ENCODE peak calls at places on chromosomes 1 and 21, in four cellular contexts. One of them, this sample, is unnamed.

GRCh38 chr21:42733037-42733632 is 79.7 kb downstream of the PDE9A start:
- DNase-seq in ovary: no peak
- DNase-seq in retinal pigment epithelial cell: no peak
- DNase-seq in GM12865: no peak
- DNase-seq in this sample: peak; percentile 55

GRCh38 chr1:156291226-156292061 is 4.0 kb downstream of the GLMP start:
- DNase-seq in GM12865: no peak
- DNase-seq in retinal pigment epithelial cell: peak; percentile 42
- DNase-seq in ovary: peak; percentile 89
- DNase-seq in this sample: no peak

GRCh38 chr1:156583821-156584622 is 4.5 kb downstream of the TTC24 start:
- DNase-seq in retinal pigment epithelial cell: no peak
- DNase-seq in ovary: peak; percentile 82
- DNase-seq in GM12865: peak; percentile 93
- DNase-seq in this sample: peak; percentile 53

GRCh38 chr1:86472165-86472564 is 3.4 kb downstream of the CLCA1 start:
- DNase-seq in GM12865: no peak
- DNase-seq in retinal pigment epithelial cell: no peak
- DNase-seq in ovary: no peak
- DNase-seq in this sample: no peak

GRCh38 chr1:24696033-24696755 is 49.1 kb upstream of the CLIC4 start:
- DNase-seq in GM12865: no peak
- DNase-seq in ovary: no peak
- DNase-seq in retinal pigment epithelial cell: no peak
- DNase-seq in this sample: no peak

GRCh38 chr1:94425821-94426484 is 7.8 kb downstream of the ABCD3 start:
- DNase-seq in GM12865: no peak
- DNase-seq in retinal pigment epithelial cell: no peak
- DNase-seq in ovary: no peak
- DNase-seq in this sample: no peak

GRCh38 chr1:75426688-75427087 is 184.2 kb downstream of the SLC44A5 start:
- DNase-seq in GM12865: no peak
- DNase-seq in ovary: no peak
- DNase-seq in retinal pigment epithelial cell: no peak
- DNase-seq in this sample: no peak

GRCh38 chr1:58966103-58966916 is 182.5 kb upstream of the JUN start:
- DNase-seq in GM12865: peak; percentile 30
- DNase-seq in ovary: no peak
- DNase-seq in retinal pigment epithelial cell: no peak
- DNase-seq in this sample: no peak

GRCh38 chr21:34695434-34695833 is 26.6 kb downstream of the CLIC6 start:
- DNase-seq in ovary: no peak
- DNase-seq in retinal pigment epithelial cell: no peak
- DNase-seq in GM12865: peak; percentile 86
- DNase-seq in this sample: no peak

GRCh38 chr1:178028973-178029481 is 59.2 kb upstream of the SEC16B start:
- DNase-seq in ovary: no peak
- DNase-seq in retinal pigment epithelial cell: no peak
- DNase-seq in GM12865: no peak
- DNase-seq in this sample: no peak

GRCh38 chr1:143735764-143736461 is 235.9 kb downstream of the FAM72C start:
- DNase-seq in ovary: no peak
- DNase-seq in retinal pigment epithelial cell: no peak
- DNase-seq in GM12865: peak; percentile 14
- DNase-seq in this sample: no peak

GRCh38 chr1:53737648-53738204 is 1.2 kb downstream of the GLIS1 start:
- DNase-seq in retinal pigment epithelial cell: no peak
- DNase-seq in GM12865: no peak
- DNase-seq in ovary: no peak
- DNase-seq in this sample: no peak

GRCh38 chr1:30903343-30904034 is 5.1 kb downstream of the SDC3 start:
- DNase-seq in ovary: no peak
- DNase-seq in GM12865: no peak
- DNase-seq in retinal pigment epithelial cell: no peak
- DNase-seq in this sample: no peak

GRCh38 chr21:33578214-33578613 is 10.3 kb downstream of the DONSON start:
- DNase-seq in retinal pigment epithelial cell: peak; percentile 46
- DNase-seq in ovary: no peak
- DNase-seq in GM12865: no peak
- DNase-seq in this sample: no peak

GRCh38 chr21:17644186-17644585 is 31.5 kb upstream of the BTG3 start:
- DNase-seq in retinal pigment epithelial cell: no peak
- DNase-seq in ovary: no peak
- DNase-seq in GM12865: no peak
- DNase-seq in this sample: no peak

GRCh38 chr1:117661027-117661426 is 55.2 kb downstream of the TENT5C start:
- DNase-seq in GM12865: peak; percentile 41
- DNase-seq in ovary: no peak
- DNase-seq in retinal pigment epithelial cell: no peak
- DNase-seq in this sample: no peak

GRCh38 chr1:70675737-70676156 is 264.7 kb downstream of the CTH start:
- DNase-seq in GM12865: peak; percentile 29
- DNase-seq in retinal pigment epithelial cell: no peak
- DNase-seq in ovary: no peak
- DNase-seq in this sample: no peak

GRCh38 chr21:15084668-15085067 is 19.9 kb upstream of the NRIP1 start:
- DNase-seq in retinal pigment epithelial cell: no peak
- DNase-seq in GM12865: no peak
- DNase-seq in ovary: no peak
- DNase-seq in this sample: no peak

GRCh38 chr1:6166655-6167390 is 13.3 kb downstream of the CHD5 start:
- DNase-seq in retinal pigment epithelial cell: no peak
- DNase-seq in GM12865: no peak
- DNase-seq in ovary: no peak
- DNase-seq in this sample: no peak

GRCh38 chr1:234987415-234988159 is 141.1 kb downstream of the TOMM20 start:
- DNase-seq in GM12865: peak; percentile 85
- DNase-seq in retinal pigment epithelial cell: peak; percentile 93
- DNase-seq in ovary: peak; percentile 92
- DNase-seq in this sample: no peak

GRCh38 chr1:206505702-206506375 is 1.5 kb upstream of the RASSF5 start:
- DNase-seq in GM12865: peak; percentile 32
- DNase-seq in retinal pigment epithelial cell: no peak
- DNase-seq in ovary: no peak
- DNase-seq in this sample: no peak

GRCh38 chr1:156544592-156545102 is 27.7 kb downstream of the IQGAP3 start:
- DNase-seq in GM12865: no peak
- DNase-seq in ovary: no peak
- DNase-seq in retinal pigment epithelial cell: no peak
- DNase-seq in this sample: no peak

GRCh38 chr1:176803596-176803995 is 340.6 kb downstream of the PAPPA2 start:
- DNase-seq in retinal pigment epithelial cell: no peak
- DNase-seq in ovary: no peak
- DNase-seq in GM12865: no peak
- DNase-seq in this sample: no peak

GRCh38 chr1:204081791-204082513 is 9.0 kb downstream of the SOX13 start:
- DNase-seq in retinal pigment epithelial cell: no peak
- DNase-seq in ovary: no peak
- DNase-seq in GM12865: no peak
- DNase-seq in this sample: no peak

GRCh38 chr1:235639586-235640205 is 9.9 kb downstream of the GNG4 start:
- DNase-seq in GM12865: no peak
- DNase-seq in retinal pigment epithelial cell: no peak
- DNase-seq in ovary: no peak
- DNase-seq in this sample: no peak

GRCh38 chr1:51661081-51661518 is 44.2 kb downstream of the OSBPL9 start:
- DNase-seq in ovary: no peak
- DNase-seq in retinal pigment epithelial cell: no peak
- DNase-seq in GM12865: no peak
- DNase-seq in this sample: no peak

GRCh38 chr1:171595324-171595723 is 26.7 kb upstream of the MYOCOS start:
- DNase-seq in ovary: no peak
- DNase-seq in GM12865: peak; percentile 16
- DNase-seq in retinal pigment epithelial cell: no peak
- DNase-seq in this sample: peak; percentile 66

GRCh38 chr1:92567211-92567868 is 80.6 kb upstream of the GFI1 start:
- DNase-seq in ovary: no peak
- DNase-seq in retinal pigment epithelial cell: no peak
- DNase-seq in GM12865: no peak
- DNase-seq in this sample: no peak

GRCh38 chr1:22295856-22296255 is 153.0 kb upstream of the WNT4 start:
- DNase-seq in retinal pigment epithelial cell: no peak
- DNase-seq in ovary: no peak
- DNase-seq in GM12865: no peak
- DNase-seq in this sample: no peak

GRCh38 chr1:65812065-65812464 is 19.4 kb downstream of the PDE4B start:
- DNase-seq in GM12865: peak; percentile 95
- DNase-seq in ovary: no peak
- DNase-seq in retinal pigment epithelial cell: no peak
- DNase-seq in this sample: peak; percentile 18

GRCh38 chr1:37034301-37035013 is at the start of gene GRIK3:
- DNase-seq in GM12865: no peak
- DNase-seq in retinal pigment epithelial cell: no peak
- DNase-seq in ovary: no peak
- DNase-seq in this sample: no peak

GRCh38 chr1:59730302-59730701 is 84.4 kb upstream of the HOOK1 start:
- DNase-seq in retinal pigment epithelial cell: peak; percentile 97
- DNase-seq in GM12865: no peak
- DNase-seq in ovary: no peak
- DNase-seq in this sample: no peak

GRCh38 chr1:36352910-36353878 is 29.7 kb upstream of the EVA1B start:
- DNase-seq in ovary: no peak
- DNase-seq in GM12865: no peak
- DNase-seq in retinal pigment epithelial cell: no peak
- DNase-seq in this sample: no peak

GRCh38 chr21:36478941-36479340 is 981 bp downstream of the CLDN14 start:
- DNase-seq in retinal pigment epithelial cell: no peak
- DNase-seq in ovary: no peak
- DNase-seq in GM12865: no peak
- DNase-seq in this sample: no peak

GRCh38 chr1:85605519-85606413 is 25.2 kb downstream of the CCN1 start:
- DNase-seq in retinal pigment epithelial cell: no peak
- DNase-seq in GM12865: no peak
- DNase-seq in ovary: no peak
- DNase-seq in this sample: no peak

DNA sequence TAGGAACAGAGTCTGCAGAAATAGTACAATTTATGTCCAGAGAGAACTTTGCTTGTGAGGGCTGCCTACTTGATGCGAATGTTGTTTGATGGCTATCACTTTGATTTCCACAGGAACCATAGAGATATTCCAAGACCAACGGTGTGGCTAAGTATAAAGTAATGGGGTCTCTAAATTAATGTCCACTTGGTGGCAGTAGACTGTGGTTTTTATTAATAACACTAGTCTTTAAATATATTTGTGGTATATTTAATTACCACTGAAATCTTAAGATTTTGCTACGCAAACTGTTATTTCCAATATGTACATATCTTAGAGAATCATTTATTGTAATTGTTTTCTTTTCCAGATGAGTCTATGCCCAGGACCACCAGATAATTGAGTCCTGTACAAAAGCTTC is 647.9 kb downstream of the PLA2G4A start:
- DNase-seq in GM12865: no peak
- DNase-seq in retinal pigment epithelial cell: no peak
- DNase-seq in ovary: no peak
- DNase-seq in this sample: no peak
- TF ChIP-seq CTCF in GM12865: peak; percentile 3
- TF ChIP-seq CTCF in retinal pigment epithelial cell: peak; percentile 41
- TF ChIP-seq CTCF in ovary: no peak
- TF ChIP-seq CTCF in this sample: peak; percentile 24

GRCh38 chr1:209584186-209584776 is 767 bp downstream of the CAMK1G start:
- DNase-seq in ovary: peak; percentile 45
- DNase-seq in GM12865: no peak
- DNase-seq in retinal pigment epithelial cell: no peak
- DNase-seq in this sample: no peak

GRCh38 chr1:209586341-209586740 is 2.8 kb downstream of the CAMK1G start:
- DNase-seq in retinal pigment epithelial cell: no peak
- DNase-seq in GM12865: no peak
- DNase-seq in ovary: no peak
- DNase-seq in this sample: no peak

GRCh38 chr1:209585672-209586071 is 2.2 kb downstream of the CAMK1G start:
- DNase-seq in ovary: peak; percentile 45
- DNase-seq in retinal pigment epithelial cell: no peak
- DNase-seq in GM12865: no peak
- DNase-seq in this sample: no peak

GRCh38 chr1:209583408-209583807 is at the start of gene CAMK1G:
- DNase-seq in ovary: peak; percentile 57
- DNase-seq in retinal pigment epithelial cell: peak; percentile 43
- DNase-seq in GM12865: no peak
- DNase-seq in this sample: no peak

GRCh38 chr1:209585197-209585596 is 1.7 kb downstream of the CAMK1G start:
- DNase-seq in GM12865: no peak
- DNase-seq in retinal pigment epithelial cell: no peak
- DNase-seq in ovary: no peak
- DNase-seq in this sample: no peak
- H3K4me3 ChIP-seq in GM12865: no peak overlapping the region
- H3K4me3 ChIP-seq in retinal pigment epithelial cell: no peak overlapping the region
- H3K4me3 ChIP-seq in ovary: no peak overlapping the region
- H3K4me3 ChIP-seq in this sample: peak overlapping the region; percentile 10

DNA sequence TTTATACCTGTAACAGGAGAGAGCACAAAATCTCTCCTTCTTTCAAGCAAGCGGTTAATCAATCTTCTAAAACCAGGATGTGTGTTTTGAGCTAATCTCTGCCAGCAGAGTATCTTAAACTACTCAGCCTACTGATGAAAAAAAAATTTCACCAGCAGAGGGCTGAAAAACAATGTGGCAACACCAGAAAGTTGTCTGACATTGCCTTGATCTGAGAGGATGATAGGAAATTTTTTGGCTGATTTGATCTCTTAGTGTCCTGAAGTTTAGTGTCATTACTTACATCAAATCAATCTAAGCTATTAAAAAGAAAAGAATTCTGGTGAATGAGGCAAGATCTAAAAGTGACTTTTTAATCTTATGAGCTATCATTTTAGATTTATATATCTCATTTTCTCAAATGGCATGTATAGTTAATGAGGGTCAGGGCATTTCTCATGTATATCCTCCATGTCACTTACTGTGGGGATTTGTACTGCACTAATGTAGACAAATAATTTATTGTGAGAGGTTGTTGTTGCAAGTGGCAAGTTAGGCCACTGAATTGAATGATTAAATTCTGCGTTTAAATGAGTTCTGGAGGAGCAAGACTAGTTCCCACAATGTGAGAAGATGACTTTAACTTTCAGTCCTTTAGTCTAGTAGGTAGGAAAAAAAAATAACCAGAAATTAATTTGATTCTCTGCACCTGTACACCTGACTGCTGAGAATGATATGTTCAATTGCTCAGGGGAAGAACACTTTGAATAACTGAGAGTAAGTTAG is 10.8 kb downstream of the ADAMTS1 start:
- DNase-seq in ovary: no peak
- DNase-seq in retinal pigment epithelial cell: no peak
- DNase-seq in GM12865: no peak
- DNase-seq in this sample: no peak
- TF ChIP-seq CTCF in ovary: no peak
- TF ChIP-seq CTCF in retinal pigment epithelial cell: peak; percentile 46
- TF ChIP-seq CTCF in GM12865: no peak
- TF ChIP-seq CTCF in this sample: peak; percentile 54

DNA sequence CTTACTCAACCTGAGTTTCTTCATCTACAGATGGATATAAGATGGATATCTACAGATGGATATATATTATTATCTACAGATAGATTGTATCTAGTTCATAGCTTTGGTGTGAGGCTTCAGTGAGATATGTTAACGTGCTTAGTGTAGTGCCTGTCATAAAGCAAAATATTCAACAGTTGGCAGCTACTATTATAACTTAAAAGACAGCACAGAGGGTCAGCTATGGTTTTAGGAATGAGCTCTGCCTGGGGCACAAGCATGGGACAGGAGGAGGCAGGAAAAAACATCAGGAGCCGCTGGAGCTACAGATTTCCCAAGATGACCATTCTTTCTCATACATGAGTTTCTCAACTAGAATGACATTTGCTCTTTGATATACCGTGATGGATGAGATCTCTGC is 1.3 kb upstream of the CYB5R1 start:
- DNase-seq in retinal pigment epithelial cell: no peak
- DNase-seq in ovary: no peak
- DNase-seq in GM12865: no peak
- DNase-seq in this sample: no peak
- H3K4me3 ChIP-seq in retinal pigment epithelial cell: no peak overlapping the region
- H3K4me3 ChIP-seq in ovary: no peak overlapping the region
- H3K4me3 ChIP-seq in GM12865: no peak overlapping the region
- H3K4me3 ChIP-seq in this sample: peak overlapping the region; percentile 79

This sample was measured in epithelial cell of proximal tubule.